ENCODE peak calls at places on chromosomes 1 and 21, in eight cellular contexts. F, G, M, H, V, T, U and X are unnamed samples.

GRCh38 chr1:94643776-94644175 is 102.2 kb upstream of the F3 start:
- DNase-seq in H (no peak), U (no peak), V (no peak), T (no peak), F (no peak), G (no peak), M (no peak), X (no peak)

GRCh38 chr1:225467193-225468020 is 39.6 kb upstream of the LBR start:
- DNase-seq in T (peak), G (peak), M (no peak), H (no peak), U (no peak), V (peak), F (peak), X (no peak)

GRCh38 chr1:201020647-201021332 is 2.7 kb downstream of the KIF21B start:
- DNase-seq in M (no peak), V (no peak), G (peak), F (no peak), H (no peak), T (no peak), U (no peak), X (no peak)

GRCh38 chr1:208654241-208654640 is 410.1 kb upstream of the PLXNA2 start:
- DNase-seq in V (no peak), F (no peak), H (no peak), G (no peak), M (no peak), U (no peak), T (no peak), X (peak)

GRCh38 chr1:6045110-6045502 is 582 bp upstream of the KCNAB2 start:
- DNase-seq in M (no peak), H (no peak), T (no peak), V (no peak), F (no peak), G (no peak), U (no peak), X (no peak)

GRCh38 chr1:100597069-100597741 is 59.3 kb downstream of the GPR88 start:
- DNase-seq in M (peak), T (no peak), F (no peak), H (peak), V (no peak), G (no peak), U (no peak), X (no peak)

GRCh38 chr1:100358210-100358609 is 5.9 kb downstream of the CDC14A start:
- DNase-seq in H (no peak), V (peak), M (no peak), F (no peak), U (no peak), G (no peak), T (no peak), X (no peak)

GRCh38 chr1:79460773-79461436 is 454.4 kb upstream of the ADGRL4 start:
- DNase-seq in F (no peak), T (no peak), M (no peak), H (no peak), U (no peak), V (no peak), G (no peak), X (no peak)

GRCh38 chr1:185969028-185969427 is 234.8 kb downstream of the HMCN1 start:
- DNase-seq in V (no peak), U (no peak), M (no peak), G (no peak), H (peak), F (no peak), T (no peak), X (no peak)

GRCh38 chr21:46179708-46180078 is 4.6 kb downstream of the SPATC1L start:
- DNase-seq in V (no peak), M (no peak), F (no peak), G (no peak), U (no peak), H (no peak), T (no peak), X (no peak)

GRCh38 chr1:188669715-188670114 is 1807.9 kb downstream of the BRINP3 start:
- DNase-seq in V (no peak), H (peak), M (no peak), F (no peak), U (no peak), G (no peak), T (no peak), X (no peak)

GRCh38 chr1:53409695-53410094 is 49.5 kb upstream of the DMRTB1 start:
- DNase-seq in G (no peak), M (no peak), F (no peak), V (no peak), H (no peak), U (no peak), T (no peak), X (no peak)

GRCh38 chr1:101259744-101260148 is 22.9 kb downstream of the S1PR1 start:
- DNase-seq in U (no peak), V (no peak), M (peak), T (no peak), G (no peak), H (peak), F (no peak), X (no peak)

GRCh38 chr1:3453891-3454810 is at the start of gene ARHGEF16:
- DNase-seq in T (no peak), V (peak), F (peak), H (peak), U (peak), G (peak), M (no peak), X (peak)

GRCh38 chr1:155093938-155094621 is 15.4 kb downstream of the EFNA3 start:
- DNase-seq in H (peak), T (no peak), U (no peak), F (no peak), V (no peak), M (peak), G (no peak), X (peak)

GRCh38 chr1:156559797-156560112 is 12.6 kb downstream of the IQGAP3 start:
- DNase-seq in V (no peak), H (no peak), G (no peak), T (no peak), M (no peak), F (no peak), U (no peak), X (no peak)

GRCh38 chr1:5986018-5986417 is 6.2 kb downstream of the NPHP4 start:
- DNase-seq in G (no peak), U (no peak), F (no peak), V (no peak), M (no peak), T (no peak), H (no peak), X (no peak)

GRCh38 chr1:43671193-43671592 is 21.2 kb downstream of the KDM4A start:
- DNase-seq in G (no peak), H (no peak), M (no peak), V (no peak), F (peak), T (no peak), U (no peak), X (no peak)

GRCh38 chr1:84283381-84283780 is 18.1 kb upstream of the SAMD13 start:
- DNase-seq in V (no peak), M (no peak), U (no peak), T (no peak), H (no peak), F (no peak), G (no peak), X (no peak)

GRCh38 chr1:194809665-194810064 is 1623.3 kb upstream of the B3GALT2 start:
- DNase-seq in F (no peak), V (no peak), T (no peak), H (no peak), U (no peak), G (no peak), M (no peak), X (no peak)

GRCh38 chr1:155062702-155063411 is 683 bp upstream of the EFNA4 start:
- DNase-seq in T (peak), H (peak), G (peak), F (no peak), U (peak), M (no peak), V (peak), X (no peak)

GRCh38 chr1:113674591-113674990 is 84.7 kb downstream of the PHTF1 start:
- DNase-seq in H (peak), F (no peak), G (no peak), T (no peak), U (no peak), M (no peak), V (no peak), X (no peak)

GRCh38 chr21:26717146-26717739 is 128.0 kb downstream of the ADAMTS1 start:
- DNase-seq in T (no peak), G (no peak), H (peak), V (peak), U (no peak), M (no peak), F (no peak), X (no peak)

GRCh38 chr1:99181892-99182291 is 82.4 kb upstream of the PLPPR4 start:
- DNase-seq in F (no peak), T (no peak), V (no peak), H (no peak), M (no peak), U (no peak), G (no peak), X (no peak)

GRCh38 chr1:176768532-176768931 is 305.6 kb downstream of the PAPPA2 start:
- DNase-seq in F (no peak), G (no peak), H (no peak), V (no peak), U (no peak), T (no peak), M (no peak), X (no peak)

GRCh38 chr21:36297938-36298572 is 21.9 kb upstream of the MORC3 start:
- DNase-seq in T (peak), H (peak), V (peak), U (no peak), G (peak), M (no peak), F (no peak), X (no peak)

GRCh38 chr1:65319141-65319540 is 9.8 kb downstream of the DNAJC6 start:
- DNase-seq in G (no peak), U (no peak), F (no peak), H (no peak), M (no peak), V (no peak), T (no peak), X (no peak)

GRCh38 chr1:18939398-18940302 is 16.8 kb downstream of the IFFO2 start:
- DNase-seq in M (no peak), H (peak), V (no peak), T (no peak), F (no peak), U (no peak), G (no peak), X (no peak)

GRCh38 chr1:17839641-17840196 is 84.6 kb downstream of the ACTL8 start:
- DNase-seq in M (no peak), G (no peak), F (no peak), V (no peak), H (no peak), U (no peak), T (no peak), X (no peak)

GRCh38 chr1:228059536-228060457 is 22.7 kb upstream of the ARF1 start:
- DNase-seq in F (peak), M (no peak), U (peak), G (peak), H (no peak), T (peak), V (no peak), X (peak)